ENCODE peak calls at places on chromosomes 16 and 17, in six cellular contexts. One of them, this sample, is unnamed.

GRCh38 chr17:37410357-37410756 is 3.7 kb downstream of the TADA2A start:
- DNase-seq in right atrium auricular region: no peak
- DNase-seq in foreskin fibroblast: no peak
- DNase-seq in PC-3: no peak
- DNase-seq in kidney: no peak
- DNase-seq in fibroblast of pulmonary artery: no peak
- DNase-seq in this sample: no peak

GRCh38 chr17:74737299-74738050 is 419 bp downstream of the RAB37 start:
- DNase-seq in right atrium auricular region: no peak
- DNase-seq in foreskin fibroblast: peak; percentile 43
- DNase-seq in PC-3: peak; percentile 28
- DNase-seq in kidney: no peak
- DNase-seq in fibroblast of pulmonary artery: peak; percentile 52
- DNase-seq in this sample: no peak

GRCh38 chr17:34714475-34715410 is 135.4 kb downstream of the TMEM132E start:
- DNase-seq in right atrium auricular region: no peak
- DNase-seq in foreskin fibroblast: no peak
- DNase-seq in PC-3: no peak
- DNase-seq in kidney: no peak
- DNase-seq in fibroblast of pulmonary artery: no peak
- DNase-seq in this sample: no peak

GRCh38 chr17:41785876-41786226 is 660 bp downstream of the JUP start:
- DNase-seq in right atrium auricular region: peak; percentile 72
- DNase-seq in foreskin fibroblast: no peak
- DNase-seq in PC-3: peak; percentile 77
- DNase-seq in kidney: peak; percentile 94
- DNase-seq in fibroblast of pulmonary artery: peak; percentile 53
- DNase-seq in this sample: no peak

GRCh38 chr17:44209786-44210341 is 9.6 kb downstream of the UBTF start:
- DNase-seq in right atrium auricular region: no peak
- DNase-seq in foreskin fibroblast: peak; percentile 72
- DNase-seq in PC-3: peak; percentile 76
- DNase-seq in kidney: no peak
- DNase-seq in fibroblast of pulmonary artery: no peak
- DNase-seq in this sample: no peak

GRCh38 chr16:89607937-89608740 is 5.3 kb upstream of the DPEP1 start:
- DNase-seq in right atrium auricular region: no peak
- DNase-seq in foreskin fibroblast: no peak
- DNase-seq in PC-3: no peak
- DNase-seq in kidney: no peak
- DNase-seq in fibroblast of pulmonary artery: no peak
- DNase-seq in this sample: no peak

GRCh38 chr16:80519189-80519588 is 21.6 kb upstream of the DYNLRB2 start:
- DNase-seq in right atrium auricular region: no peak
- DNase-seq in foreskin fibroblast: no peak
- DNase-seq in PC-3: no peak
- DNase-seq in kidney: no peak
- DNase-seq in fibroblast of pulmonary artery: no peak
- DNase-seq in this sample: no peak

GRCh38 chr16:49179714-49180330 is 101.8 kb downstream of the CBLN1 start:
- DNase-seq in right atrium auricular region: no peak
- DNase-seq in foreskin fibroblast: no peak
- DNase-seq in PC-3: peak; percentile 49
- DNase-seq in kidney: no peak
- DNase-seq in fibroblast of pulmonary artery: no peak
- DNase-seq in this sample: no peak

GRCh38 chr16:50046853-50047252 is 18.9 kb upstream of the HEATR3 start:
- DNase-seq in right atrium auricular region: no peak
- DNase-seq in foreskin fibroblast: no peak
- DNase-seq in PC-3: no peak
- DNase-seq in kidney: no peak
- DNase-seq in fibroblast of pulmonary artery: no peak
- DNase-seq in this sample: no peak

GRCh38 chr17:2933606-2934005 is 129.8 kb downstream of the OR1D5 start:
- DNase-seq in right atrium auricular region: no peak
- DNase-seq in foreskin fibroblast: no peak
- DNase-seq in PC-3: no peak
- DNase-seq in kidney: no peak
- DNase-seq in fibroblast of pulmonary artery: no peak
- DNase-seq in this sample: no peak

GRCh38 chr16:57810197-57811024 is 8.1 kb upstream of the KIFC3 start:
- DNase-seq in right atrium auricular region: peak; percentile 94
- DNase-seq in foreskin fibroblast: peak; percentile 39
- DNase-seq in PC-3: peak; percentile 90
- DNase-seq in kidney: peak; percentile 95
- DNase-seq in fibroblast of pulmonary artery: peak; percentile 88
- DNase-seq in this sample: peak; percentile 97

GRCh38 chr16:23245268-23245667 is 56.8 kb upstream of the SCNN1B start:
- DNase-seq in right atrium auricular region: no peak
- DNase-seq in foreskin fibroblast: no peak
- DNase-seq in PC-3: no peak
- DNase-seq in kidney: no peak
- DNase-seq in fibroblast of pulmonary artery: no peak
- DNase-seq in this sample: no peak

GRCh38 chr16:20249247-20249646 is 78.1 kb downstream of the GP2 start:
- DNase-seq in right atrium auricular region: no peak
- DNase-seq in foreskin fibroblast: no peak
- DNase-seq in PC-3: no peak
- DNase-seq in kidney: no peak
- DNase-seq in fibroblast of pulmonary artery: no peak
- DNase-seq in this sample: no peak

GRCh38 chr17:30992551-30992950 is 21.7 kb downstream of the RNF135 start:
- DNase-seq in right atrium auricular region: no peak
- DNase-seq in foreskin fibroblast: no peak
- DNase-seq in PC-3: no peak
- DNase-seq in kidney: no peak
- DNase-seq in fibroblast of pulmonary artery: no peak
- DNase-seq in this sample: no peak
- TF ChIP-seq CTCF in right atrium auricular region: no peak
- TF ChIP-seq CTCF in foreskin fibroblast: no peak
- TF ChIP-seq CTCF in PC-3: peak; percentile 9
- TF ChIP-seq CTCF in kidney: no peak
- TF ChIP-seq CTCF in fibroblast of pulmonary artery: no peak
- TF ChIP-seq CTCF in this sample: no peak

GRCh38 chr16:86575754-86576557 is 2.4 kb upstream of the FOXL1 start:
- DNase-seq in right atrium auricular region: peak; percentile 83
- DNase-seq in foreskin fibroblast: peak; percentile 99
- DNase-seq in PC-3: peak; percentile 94
- DNase-seq in kidney: peak; percentile 94
- DNase-seq in fibroblast of pulmonary artery: peak; percentile 95
- DNase-seq in this sample: peak; percentile 97
- H3K4me3 ChIP-seq in right atrium auricular region: peak overlapping the region; percentile 33
- H3K4me3 ChIP-seq in foreskin fibroblast: peak overlapping the region; percentile 65
- H3K4me3 ChIP-seq in PC-3: peak overlapping the region; percentile 74
- H3K4me3 ChIP-seq in kidney: no peak overlapping the region
- H3K4me3 ChIP-seq in fibroblast of pulmonary artery: peak overlapping the region; percentile 66
- H3K4me3 ChIP-seq in this sample: peak overlapping the region; percentile 72

GRCh38 chr17:60106377-60107059 is 27.8 kb upstream of the HEATR6 start:
- DNase-seq in right atrium auricular region: no peak
- DNase-seq in foreskin fibroblast: peak; percentile 78
- DNase-seq in PC-3: peak; percentile 35
- DNase-seq in kidney: no peak
- DNase-seq in fibroblast of pulmonary artery: peak; percentile 51
- DNase-seq in this sample: peak; percentile 52

GRCh38 chr17:60110586-60110985 is 31.9 kb upstream of the HEATR6 start:
- DNase-seq in right atrium auricular region: no peak
- DNase-seq in foreskin fibroblast: no peak
- DNase-seq in PC-3: no peak
- DNase-seq in kidney: no peak
- DNase-seq in fibroblast of pulmonary artery: no peak
- DNase-seq in this sample: no peak

GRCh38 chr17:60109161-60109560 is 30.4 kb upstream of the HEATR6 start:
- DNase-seq in right atrium auricular region: no peak
- DNase-seq in foreskin fibroblast: no peak
- DNase-seq in PC-3: no peak
- DNase-seq in kidney: no peak
- DNase-seq in fibroblast of pulmonary artery: no peak
- DNase-seq in this sample: no peak

GRCh38 chr17:60108712-60109111 is 30.0 kb upstream of the HEATR6 start:
- DNase-seq in right atrium auricular region: no peak
- DNase-seq in foreskin fibroblast: no peak
- DNase-seq in PC-3: no peak
- DNase-seq in kidney: no peak
- DNase-seq in fibroblast of pulmonary artery: no peak
- DNase-seq in this sample: no peak

DNA sequence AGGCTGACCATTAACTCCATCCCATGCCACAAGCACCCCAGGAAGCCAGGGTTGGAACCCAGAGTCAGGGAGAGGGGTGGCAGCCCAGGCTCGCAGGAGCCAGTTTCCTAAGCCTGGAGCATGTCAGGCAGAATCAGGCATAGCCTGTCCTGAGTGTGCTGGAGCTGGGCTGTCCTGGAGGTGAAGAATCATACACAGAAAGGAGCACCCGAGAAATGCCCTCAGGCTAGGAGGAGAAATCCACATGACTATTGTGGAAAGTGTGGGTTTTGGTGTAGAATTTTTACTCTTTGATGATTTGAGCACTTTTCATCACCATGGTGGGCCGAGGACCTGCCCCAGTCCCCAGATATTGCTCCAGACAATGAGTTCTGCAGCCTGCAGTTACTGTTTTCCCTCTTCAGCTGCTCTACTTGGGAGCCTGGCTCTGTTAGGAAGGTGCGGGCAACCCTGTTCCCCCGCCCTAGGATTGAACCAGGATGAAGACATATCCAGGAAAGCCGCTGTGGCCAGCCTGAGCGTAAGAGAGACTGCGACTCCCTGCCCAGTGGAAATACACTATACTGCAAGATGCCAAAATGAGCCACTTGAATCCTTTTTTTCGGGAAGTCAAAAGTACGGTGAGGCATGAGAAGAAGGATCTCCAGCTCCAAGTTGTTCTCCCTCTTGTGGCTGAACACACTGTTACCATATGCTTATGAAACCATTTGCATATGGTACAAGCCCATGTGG is 29.0 kb upstream of the HEATR6 start:
- DNase-seq in right atrium auricular region: no peak
- DNase-seq in foreskin fibroblast: peak; percentile 50
- DNase-seq in PC-3: peak; percentile 17
- DNase-seq in kidney: no peak
- DNase-seq in fibroblast of pulmonary artery: peak; percentile 44
- DNase-seq in this sample: peak; percentile 44
- TF ChIP-seq CTCF in right atrium auricular region: no peak
- TF ChIP-seq CTCF in foreskin fibroblast: peak; percentile 10
- TF ChIP-seq CTCF in PC-3: no peak
- TF ChIP-seq CTCF in kidney: no peak
- TF ChIP-seq CTCF in fibroblast of pulmonary artery: peak; percentile 17
- TF ChIP-seq CTCF in this sample: peak; percentile 23

GRCh38 chr16:14098081-14098480 is 27.0 kb downstream of the MRTFB start:
- DNase-seq in right atrium auricular region: no peak
- DNase-seq in foreskin fibroblast: peak; percentile 12
- DNase-seq in PC-3: no peak
- DNase-seq in kidney: no peak
- DNase-seq in fibroblast of pulmonary artery: no peak
- DNase-seq in this sample: no peak

GRCh38 chr16:14095883-14096551 is 24.9 kb downstream of the MRTFB start:
- DNase-seq in right atrium auricular region: no peak
- DNase-seq in foreskin fibroblast: peak; percentile 12
- DNase-seq in PC-3: peak; percentile 57
- DNase-seq in kidney: no peak
- DNase-seq in fibroblast of pulmonary artery: no peak
- DNase-seq in this sample: no peak

GRCh38 chr16:14100825-14101224 is 29.7 kb downstream of the MRTFB start:
- DNase-seq in right atrium auricular region: no peak
- DNase-seq in foreskin fibroblast: no peak
- DNase-seq in PC-3: no peak
- DNase-seq in kidney: no peak
- DNase-seq in fibroblast of pulmonary artery: no peak
- DNase-seq in this sample: no peak

GRCh38 chr16:14101415-14101814 is 30.3 kb downstream of the MRTFB start:
- DNase-seq in right atrium auricular region: no peak
- DNase-seq in foreskin fibroblast: no peak
- DNase-seq in PC-3: no peak
- DNase-seq in kidney: no peak
- DNase-seq in fibroblast of pulmonary artery: no peak
- DNase-seq in this sample: no peak

GRCh38 chr16:14097182-14097951 is 26.2 kb downstream of the MRTFB start:
- DNase-seq in right atrium auricular region: no peak
- DNase-seq in foreskin fibroblast: no peak
- DNase-seq in PC-3: peak; percentile 93
- DNase-seq in kidney: no peak
- DNase-seq in fibroblast of pulmonary artery: no peak
- DNase-seq in this sample: peak; percentile 28
- H3K4me3 ChIP-seq in right atrium auricular region: no peak overlapping the region
- H3K4me3 ChIP-seq in foreskin fibroblast: no peak overlapping the region
- H3K4me3 ChIP-seq in PC-3: peak overlapping the region; percentile 58
- H3K4me3 ChIP-seq in kidney: no peak overlapping the region
- H3K4me3 ChIP-seq in fibroblast of pulmonary artery: no peak overlapping the region
- H3K4me3 ChIP-seq in this sample: no peak overlapping the region

GRCh38 chr16:75552951-75553350 is 3.1 kb downstream of the TMEM231 start:
- DNase-seq in right atrium auricular region: no peak
- DNase-seq in foreskin fibroblast: no peak
- DNase-seq in PC-3: no peak
- DNase-seq in kidney: no peak
- DNase-seq in fibroblast of pulmonary artery: no peak
- DNase-seq in this sample: no peak

GRCh38 chr16:75555707-75556512 is at the start of gene TMEM231:
- DNase-seq in right atrium auricular region: peak; percentile 98
- DNase-seq in foreskin fibroblast: peak; percentile 98
- DNase-seq in PC-3: peak; percentile 83
- DNase-seq in kidney: peak; percentile 99
- DNase-seq in fibroblast of pulmonary artery: peak; percentile 93
- DNase-seq in this sample: peak; percentile 94

GRCh38 chr16:75546293-75546692 is 9.8 kb downstream of the TMEM231 start:
- DNase-seq in right atrium auricular region: no peak
- DNase-seq in foreskin fibroblast: peak; percentile 17
- DNase-seq in PC-3: no peak
- DNase-seq in kidney: no peak
- DNase-seq in fibroblast of pulmonary artery: no peak
- DNase-seq in this sample: peak; percentile 28

GRCh38 chr16:75555213-75555706 is 792 bp downstream of the TMEM231 start:
- DNase-seq in right atrium auricular region: peak; percentile 88
- DNase-seq in foreskin fibroblast: peak; percentile 97
- DNase-seq in PC-3: peak; percentile 88
- DNase-seq in kidney: peak; percentile 93
- DNase-seq in fibroblast of pulmonary artery: peak; percentile 92
- DNase-seq in this sample: peak; percentile 92

GRCh38 chr16:75550211-75550662 is 5.8 kb downstream of the TMEM231 start:
- DNase-seq in right atrium auricular region: no peak
- DNase-seq in foreskin fibroblast: peak; percentile 38
- DNase-seq in PC-3: peak; percentile 33
- DNase-seq in kidney: no peak
- DNase-seq in fibroblast of pulmonary artery: peak; percentile 58
- DNase-seq in this sample: no peak
- TF ChIP-seq CTCF in right atrium auricular region: peak; percentile 23
- TF ChIP-seq CTCF in foreskin fibroblast: peak; percentile 37
- TF ChIP-seq CTCF in PC-3: peak; percentile 47
- TF ChIP-seq CTCF in kidney: peak; percentile 35
- TF ChIP-seq CTCF in fibroblast of pulmonary artery: peak; percentile 57
- TF ChIP-seq CTCF in this sample: peak; percentile 49